ENCODE peak calls at places on chromosomes 1 and 21, in six cellular contexts. U, D, P, X, Z and H are unnamed samples.

GRCh38 chr1:44406761-44407429 is 1.8 kb downstream of the RNF220 start:
- DNase-seq in U (no peak), P (peak; percentile 74), D (no peak), X (no peak), Z (no peak), H (no peak)

GRCh38 chr1:243433737-243434370 is 178.0 kb downstream of the SDCCAG8 start:
- DNase-seq in P (no peak), U (no peak), Z (no peak), D (no peak), X (no peak), H (no peak)

GRCh38 chr21:45226540-45227326 is 61.0 kb downstream of the POFUT2 start:
- DNase-seq in X (no peak), P (no peak), Z (no peak), D (no peak), U (no peak), H (no peak)

GRCh38 chr1:16921391-16922185 is at the start of gene CROCC:
- DNase-seq in X (no peak), P (peak; percentile 88), Z (no peak), U (no peak), D (peak; percentile 23), H (peak; percentile 95)

GRCh38 chr1:174743654-174744561 is 255.8 kb upstream of the CACYBP start:
- DNase-seq in U (peak; percentile 35), P (no peak), X (peak; percentile 28), D (peak; percentile 45), Z (no peak), H (peak; percentile 27)

GRCh38 chr1:57512386-57512785 is 88.5 kb upstream of the DAB1 start:
- DNase-seq in Z (no peak), U (no peak), X (no peak), D (no peak), P (no peak), H (no peak)

GRCh38 chr1:219081943-219082925 is 91.4 kb upstream of the LYPLAL1 start:
- DNase-seq in D (no peak), U (no peak), Z (no peak), X (no peak), P (no peak), H (no peak)

GRCh38 chr1:221718391-221719277 is 23.3 kb downstream of the DUSP10 start:
- DNase-seq in P (no peak), Z (no peak), U (peak; percentile 79), D (no peak), X (no peak), H (no peak)

GRCh38 chr21:34022557-34023335 is 50.6 kb upstream of the MRPS6 start:
- DNase-seq in U (no peak), P (no peak), X (no peak), D (no peak), Z (no peak), H (peak; percentile 42)

GRCh38 chr21:32114434-32115063 is 164.3 kb downstream of the MIS18A start:
- DNase-seq in X (no peak), D (no peak), P (no peak), Z (no peak), U (no peak), H (no peak)

GRCh38 chr1:12745992-12746323 is at the start of gene CFAP107:
- DNase-seq in Z (no peak), U (no peak), D (no peak), X (no peak), P (no peak), H (no peak)

GRCh38 chr1:55981015-55981635 is 598.2 kb downstream of the PLPP3 start:
- DNase-seq in X (no peak), P (no peak), D (no peak), U (no peak), Z (no peak), H (no peak)

GRCh38 chr21:39533545-39534226 is 79.1 kb upstream of the B3GALT5 start:
- DNase-seq in D (no peak), X (no peak), P (no peak), U (no peak), Z (no peak), H (no peak)

GRCh38 chr1:80258659-80259058 is 1252.1 kb upstream of the ADGRL4 start:
- DNase-seq in D (no peak), Z (no peak), X (no peak), P (no peak), U (no peak), H (no peak)

GRCh38 chr1:211825990-211826389 is 4.6 kb downstream of the LPGAT1 start:
- DNase-seq in D (no peak), X (no peak), U (no peak), Z (no peak), P (no peak), H (no peak)

GRCh38 chr1:229984310-229984991 is 82.6 kb upstream of the GALNT2 start:
- DNase-seq in U (peak; percentile 37), Z (no peak), P (no peak), D (no peak), X (no peak), H (no peak)

GRCh38 chr1:39154553-39155361 is 49.7 kb upstream of the MACF1 start:
- DNase-seq in Z (no peak), D (no peak), P (no peak), X (no peak), U (peak; percentile 57), H (no peak)

GRCh38 chr1:85339089-85339488 is 62.7 kb upstream of the BCL10 start:
- DNase-seq in U (peak; percentile 42), D (no peak), Z (no peak), P (no peak), X (peak; percentile 71), H (no peak)

GRCh38 chr1:32991386-32991785 is 26.8 kb upstream of the RNF19B start:
- DNase-seq in X (no peak), Z (no peak), D (no peak), U (no peak), P (no peak), H (no peak)

GRCh38 chr1:32991819-32992488 is 27.3 kb upstream of the RNF19B start:
- DNase-seq in U (no peak), P (no peak), Z (no peak), D (no peak), X (no peak), H (no peak)

GRCh38 chr1:32993215-32993566 is 28.6 kb upstream of the RNF19B start:
- DNase-seq in U (no peak), D (no peak), Z (peak; percentile 42), X (no peak), P (no peak), H (no peak)

GRCh38 chr1:32990887-32991286 is 26.3 kb upstream of the RNF19B start:
- DNase-seq in X (no peak), U (no peak), Z (no peak), P (no peak), D (no peak), H (no peak)

GRCh38 chr1:32992489-32993214 is 28.0 kb upstream of the RNF19B start:
- DNase-seq in U (peak; percentile 26), Z (peak; percentile 98), D (peak; percentile 65), X (peak; percentile 71), P (peak; percentile 66), H (peak; percentile 96)
- TF ChIP-seq ZNF274 in U (no peak), Z (no peak), D (no peak), X (no peak), P (no peak), H (no peak)

DNA sequence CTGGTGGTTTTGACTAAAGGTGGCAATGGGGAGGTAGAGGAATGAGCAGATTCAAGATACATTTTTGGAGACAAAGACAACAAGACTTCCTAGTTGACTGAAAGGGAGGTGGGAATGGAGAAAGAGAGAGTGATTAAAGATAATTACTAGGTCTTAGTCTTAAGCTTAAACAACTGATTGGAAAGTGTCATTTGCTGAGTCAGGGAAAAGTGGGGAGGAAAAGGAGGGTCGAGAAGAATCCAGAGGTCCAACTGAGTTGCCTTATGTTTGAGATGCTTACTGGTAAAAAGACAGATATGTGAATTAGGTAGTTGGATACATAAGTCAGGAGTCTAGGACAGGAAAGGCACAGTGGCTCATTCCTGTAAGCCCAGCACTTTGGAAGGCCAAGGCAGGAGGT is 179.3 kb downstream of the RGS7 start:
- DNase-seq in P (no peak), Z (no peak), X (no peak), U (no peak), D (no peak), H (no peak)
- TF ChIP-seq ZNF274 in P (no peak), Z (no peak), X (no peak), U (no peak), D (no peak), H (no peak)

DNA sequence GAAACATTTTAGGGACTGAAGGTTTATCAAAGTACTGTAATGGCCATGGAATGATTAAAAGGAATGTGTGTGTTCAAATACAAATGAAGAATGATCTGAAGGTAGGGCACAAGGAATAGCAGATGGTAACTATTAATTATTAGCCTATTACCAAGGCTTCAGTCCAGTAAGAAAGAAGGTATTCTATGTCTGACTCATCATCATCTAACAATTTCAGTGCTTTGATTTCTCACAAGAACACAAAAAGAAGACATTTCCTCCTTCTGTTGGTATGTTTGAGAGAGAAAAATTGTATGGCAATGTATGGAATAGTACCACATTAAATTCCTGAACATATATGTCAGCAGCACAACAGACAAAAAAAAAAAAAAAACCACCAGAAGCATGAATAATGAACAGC is 57.5 kb downstream of the TYW3 start:
- DNase-seq in P (no peak), X (no peak), D (no peak), Z (no peak), U (no peak), H (no peak)
- TF ChIP-seq ZNF274 in P (no peak), X (no peak), D (no peak), Z (no peak), U (no peak), H (no peak)

GRCh38 chr1:172727956-172728603 is 69.2 kb downstream of the FASLG start:
- DNase-seq in U (peak; percentile 71), Z (no peak), X (peak; percentile 63), D (peak; percentile 71), P (peak; percentile 62), H (peak; percentile 80)
- TF ChIP-seq ZNF274 in U (no peak), Z (no peak), X (no peak), D (no peak), P (no peak), H (no peak)

GRCh38 chr1:20590313-20590777 is 1.4 kb downstream of the CDA start:
- DNase-seq in X (no peak), D (no peak), Z (no peak), U (peak; percentile 55), P (no peak), H (no peak)

GRCh38 chr1:20586939-20587638 is 1.8 kb upstream of the CDA start:
- DNase-seq in X (no peak), D (no peak), Z (no peak), P (no peak), U (no peak), H (no peak)

GRCh38 chr1:20588634-20589225 is at the start of gene CDA:
- DNase-seq in Z (no peak), X (peak; percentile 81), P (no peak), U (peak; percentile 20), D (peak; percentile 49), H (no peak)

GRCh38 chr1:20587639-20588017 is 1.3 kb upstream of the CDA start:
- DNase-seq in D (no peak), P (no peak), U (peak; percentile 21), Z (no peak), X (no peak), H (no peak)

GRCh38 chr1:20589331-20590312 is 725 bp downstream of the CDA start:
- DNase-seq in P (no peak), U (no peak), D (no peak), X (no peak), Z (no peak), H (no peak)
- TF ChIP-seq ZNF274 in P (no peak), U (no peak), D (no peak), X (no peak), Z (no peak), H (no peak)